ENCODE peak calls at places on chromosomes 11 and 22, in four cellular contexts. Y is AG10803; O is KBM-7; Z is activated naive CD4-positive, alpha-beta T cell. A is an unnamed sample.

GRCh38 chr11:117705866-117706265 is 91.2 kb downstream of the DSCAML1 start:
- DNase-seq in Y (no peak), O (no peak), Z (no peak), A (no peak)

GRCh38 chr22:25960375-25960774 is 208.9 kb upstream of the SEZ6L start:
- DNase-seq in Y (no peak), O (no peak), Z (no peak), A (no peak)

GRCh38 chr11:31779268-31779879 is 31.7 kb downstream of the PAX6 start:
- DNase-seq in Y (peak), O (no peak), Z (no peak), A (no peak)

GRCh38 chr22:19812910-19813309 is 41.8 kb downstream of the GNB1L start:
- DNase-seq in Y (no peak), O (no peak), Z (no peak), A (no peak)

GRCh38 chr11:58998480-58999290 is 59.4 kb downstream of the GLYATL1 start:
- DNase-seq in Y (no peak), O (no peak), Z (no peak), A (no peak)

GRCh38 chr22:19964701-19965386 is 23.2 kb upstream of the TXNRD2 start:
- DNase-seq in Y (no peak), O (no peak), Z (no peak), A (no peak)

GRCh38 chr11:131544591-131544990 is 174.2 kb downstream of the NTM start:
- DNase-seq in Y (no peak), O (no peak), Z (no peak), A (no peak)

GRCh38 chr11:91664521-91664920 is 560.1 kb upstream of the FAT3 start:
- DNase-seq in Y (no peak), O (no peak), Z (no peak), A (no peak)

GRCh38 chr11:129280027-129280811 is 88.1 kb upstream of the ARHGAP32 start:
- DNase-seq in Y (peak), O (no peak), Z (no peak), A (no peak)

GRCh38 chr11:78655561-78655960 is 80.9 kb upstream of the NARS2 start:
- DNase-seq in Y (no peak), O (no peak), Z (no peak), A (no peak)

GRCh38 chr11:70048279-70049024 is 29.7 kb upstream of the ANO1 start:
- DNase-seq in Y (no peak), O (no peak), Z (no peak), A (no peak)

GRCh38 chr22:40547729-40548143 is 88.8 kb downstream of the MRTFA start:
- DNase-seq in Y (no peak), O (no peak), Z (no peak), A (no peak)

GRCh38 chr11:85685820-85686459 is at the start of gene CCDC89:
- DNase-seq in Y (peak), O (no peak), Z (no peak), A (peak)

GRCh38 chr11:107566569-107566968 is 1.0 kb upstream of the ALKBH8 start:
- DNase-seq in Y (no peak), O (no peak), Z (no peak), A (no peak)

GRCh38 chr11:45087761-45088160 is 58.7 kb upstream of the PRDM11 start:
- DNase-seq in Y (no peak), O (no peak), Z (no peak), A (no peak)

GRCh38 chr11:76445122-76446084 is 585 bp downstream of the EMSY start:
- DNase-seq in Y (peak), O (peak), Z (peak), A (peak)

GRCh38 chr11:13303668-13304649 is 26.4 kb downstream of the BMAL1 start:
- DNase-seq in Y (no peak), O (peak), Z (no peak), A (no peak)

GRCh38 chr22:26617251-26618199 is at the start of gene CRYBB1:
- DNase-seq in Y (peak), O (peak), Z (no peak), A (no peak)

GRCh38 chr11:65625628-65626342 is 10.2 kb downstream of the PCNX3 start:
- DNase-seq in Y (peak), O (peak), Z (no peak), A (peak)

GRCh38 chr11:102462610-102463009 is 10.0 kb upstream of the TMEM123 start:
- DNase-seq in Y (no peak), O (no peak), Z (no peak), A (no peak)

GRCh38 chr11:120622189-120622912 is 110.8 kb downstream of the GRIK4 start:
- DNase-seq in Y (peak), O (peak), Z (no peak), A (no peak)